ENCODE peak calls at places on chromosomes 6 and 20, in six cellular contexts. U, C, Q, L, S and T are unnamed samples.

GRCh38 chr6:56959938-56960337 is 5.0 kb downstream of the BEND6 start:
- ATAC-seq in Q (no peak), C (no peak), S (no peak), U (peak; percentile 2), L (no peak), T (no peak)

GRCh38 chr6:30914854-30915590 is 984 bp downstream of the VARS2 start:
- ATAC-seq in S (peak; percentile 70), Q (peak; percentile 27), L (peak; percentile 4), U (no peak), C (peak; percentile 4), T (no peak)

GRCh38 chr20:64099880-64100565 is 7.3 kb downstream of the NPBWR2 start:
- ATAC-seq in L (no peak), Q (no peak), S (no peak), C (peak; percentile 76), U (no peak), T (no peak)

GRCh38 chr6:10460096-10460495 is 45.2 kb upstream of the TFAP2A start:
- ATAC-seq in U (no peak), S (no peak), Q (no peak), L (no peak), C (peak; percentile 95), T (no peak)

GRCh38 chr20:63169731-63170130 is 46.2 kb downstream of the YTHDF1 start:
- ATAC-seq in C (no peak), S (no peak), L (peak; percentile 9), U (no peak), Q (no peak), T (no peak)

GRCh38 chr20:57118107-57118769 is 148.2 kb downstream of the BMP7 start:
- ATAC-seq in C (no peak), S (peak; percentile 83), Q (no peak), U (no peak), L (no peak), T (no peak)

GRCh38 chr6:1766663-1767062 is 156.9 kb downstream of the FOXC1 start:
- ATAC-seq in S (no peak), U (no peak), C (no peak), Q (no peak), L (no peak), T (no peak)

GRCh38 chr6:154471609-154472362 is 38.7 kb downstream of the CNKSR3 start:
- ATAC-seq in S (no peak), U (no peak), Q (no peak), C (no peak), L (no peak), T (no peak)

GRCh38 chr20:25361287-25361683 is 29.4 kb downstream of the ABHD12 start:
- ATAC-seq in U (no peak), L (peak; percentile 77), Q (peak; percentile 24), C (no peak), S (no peak), T (no peak)

GRCh38 chr6:35037289-35038038 is 103.7 kb downstream of the TCP11 start:
- ATAC-seq in C (no peak), L (no peak), Q (no peak), U (no peak), S (no peak), T (no peak)

GRCh38 chr6:9412951-9413559 is 977.7 kb upstream of the SLC35B3 start:
- ATAC-seq in Q (peak; percentile 95), L (peak; percentile 76), S (no peak), U (no peak), C (peak; percentile 97), T (no peak)

GRCh38 chr6:138682722-138683521 is 90.6 kb upstream of the CCDC28A start:
- ATAC-seq in Q (no peak), C (no peak), L (no peak), U (peak; percentile 23), S (peak; percentile 75), T (peak; percentile 28)

GRCh38 chr6:99434702-99435530 is 9.8 kb upstream of the PNISR start:
- ATAC-seq in Q (peak; percentile 62), U (peak; percentile 81), C (peak; percentile 92), S (peak; percentile 89), L (peak; percentile 72), T (no peak)

GRCh38 chr6:32933661-32934085 is 7.2 kb downstream of the HLA-DMB start:
- ATAC-seq in U (peak; percentile 86), S (peak; percentile 92), L (peak; percentile 78), C (peak; percentile 70), Q (peak; percentile 65), T (peak; percentile 72)

GRCh38 chr6:33737267-33738026 is 9.3 kb downstream of the IP6K3 start:
- ATAC-seq in L (no peak), Q (no peak), U (no peak), C (no peak), S (no peak), T (no peak)

GRCh38 chr20:41574802-41575389 is 43.3 kb downstream of the CHD6 start:
- ATAC-seq in L (no peak), S (no peak), C (no peak), Q (no peak), U (no peak), T (no peak)

GRCh38 chr6:166772518-166772917 is 145.5 kb upstream of the RPS6KA2 start:
- ATAC-seq in C (peak; percentile 29), U (no peak), S (peak; percentile 50), L (peak; percentile 76), Q (peak; percentile 71), T (no peak)

GRCh38 chr6:15299430-15300131 is 53.7 kb downstream of the JARID2 start:
- ATAC-seq in U (peak; percentile 69), Q (peak; percentile 62), C (peak; percentile 88), L (no peak), S (peak; percentile 86), T (peak; percentile 36)

GRCh38 chr20:34579191-34579661 is 20.7 kb downstream of the MAP1LC3A start:
- ATAC-seq in L (peak; percentile 96), U (peak; percentile 47), Q (peak; percentile 72), C (no peak), S (peak; percentile 46), T (peak; percentile 86)

GRCh38 chr6:132392792-132393191 is 8.5 kb downstream of the MOXD1 start:
- ATAC-seq in U (no peak), C (peak; percentile 27), L (peak; percentile 38), S (no peak), Q (peak; percentile 69), T (no peak)

GRCh38 chr6:121826156-121826810 is 390.8 kb downstream of the GJA1 start:
- ATAC-seq in L (peak; percentile 94), U (peak; percentile 67), C (no peak), S (no peak), Q (no peak), T (no peak)

DNA sequence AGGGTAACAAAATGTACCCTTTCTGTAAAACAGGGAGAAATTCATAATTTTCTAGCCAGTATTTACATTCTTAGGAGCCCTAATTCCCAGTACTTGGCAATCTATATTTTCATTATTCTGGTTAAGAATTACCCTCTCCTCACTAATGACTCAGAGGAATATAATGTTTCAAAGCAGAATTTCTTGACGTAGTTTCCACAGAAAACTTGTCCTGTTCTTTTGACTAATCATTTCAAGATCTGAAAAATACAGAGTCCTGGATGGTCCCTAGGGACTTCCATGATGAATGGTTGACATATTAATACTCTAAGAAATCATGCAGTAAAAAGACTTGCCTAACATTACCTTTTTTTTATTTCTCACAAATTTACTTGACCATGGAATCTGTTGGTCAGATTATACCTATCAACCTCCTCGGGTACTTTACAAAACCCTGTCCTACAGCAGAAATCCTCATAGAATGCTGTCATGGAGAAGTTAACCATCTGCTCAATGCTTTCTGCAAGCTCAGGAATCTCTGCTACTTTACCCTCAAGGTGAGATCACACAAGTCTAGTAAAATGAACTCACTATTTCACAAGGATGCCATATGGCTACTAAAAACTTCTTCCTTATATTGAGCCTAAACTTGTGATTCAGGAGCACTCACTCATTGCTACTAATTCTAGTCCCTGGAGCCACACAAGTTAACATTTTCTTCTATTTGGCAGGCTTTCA is 202.1 kb upstream of the CNR1 start:
- ATAC-seq in L (peak; percentile 54), U (no peak), C (no peak), Q (no peak), S (no peak), T (no peak)
- TF ChIP-seq EP300 in L (no peak), U (no peak), C (no peak), Q (no peak), S (no peak), T (peak; percentile 39)

DNA sequence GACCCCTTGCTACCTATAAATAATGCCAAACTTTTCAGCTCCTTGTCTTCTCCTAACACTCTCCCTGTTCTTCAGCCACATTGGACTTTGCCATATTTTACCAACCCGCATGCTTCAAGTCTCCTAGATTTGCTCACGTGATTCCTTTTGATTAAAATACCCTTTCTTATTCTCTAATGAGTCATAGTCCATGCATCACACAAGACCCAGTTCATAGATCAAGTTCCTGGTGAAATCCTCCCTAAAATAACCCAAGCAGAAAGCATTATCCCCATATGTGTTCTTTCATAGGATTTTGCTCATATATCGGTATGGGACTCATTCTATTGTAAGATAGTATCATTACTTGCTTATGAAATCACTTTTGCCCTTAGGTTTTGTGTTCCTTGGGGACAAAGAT is 108.9 kb upstream of the STXBP5 start:
- ATAC-seq in U (no peak), C (no peak), S (no peak), Q (no peak), L (no peak), T (no peak)
- TF ChIP-seq CTCF in U (no peak), C (no peak), S (no peak), Q (no peak), L (no peak), T (no peak)

DNA sequence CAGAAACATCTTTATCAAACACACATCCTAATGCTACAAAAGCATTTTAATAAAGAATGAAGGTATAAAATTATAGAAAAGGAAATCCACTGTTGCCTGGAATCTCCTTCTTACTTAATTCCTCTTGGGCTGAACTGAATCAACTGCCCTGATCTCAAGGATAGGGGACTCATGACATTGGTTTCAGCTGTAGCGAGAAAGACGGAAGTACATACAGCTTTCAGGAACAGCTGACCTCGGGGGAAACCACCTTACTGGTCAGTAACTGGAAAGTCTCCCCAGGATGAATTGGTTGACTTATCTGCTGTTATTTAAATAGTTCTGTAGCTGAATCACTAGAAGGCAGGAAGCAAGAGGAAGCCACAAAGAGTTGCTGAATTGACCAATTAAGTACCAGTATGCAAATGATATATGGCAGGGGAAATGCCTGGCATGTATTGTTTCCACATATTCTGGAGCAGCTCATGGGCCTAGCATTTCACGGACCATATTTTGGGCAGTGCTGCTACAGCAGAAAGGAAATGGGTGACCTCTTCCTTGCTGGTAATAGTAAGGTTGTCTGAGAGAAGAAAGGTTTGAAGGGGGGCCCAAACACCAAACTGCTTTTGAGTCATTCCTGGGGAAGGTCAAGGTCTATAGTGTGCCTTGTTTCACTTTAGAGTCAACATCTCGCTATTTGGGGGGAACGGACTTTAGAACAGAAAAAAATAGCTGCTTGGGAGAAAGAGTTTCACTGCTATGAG is 43.7 kb upstream of the MAP7 start:
- ATAC-seq in U (peak; percentile 82), S (peak; percentile 66), Q (peak; percentile 31), L (peak; percentile 78), C (peak; percentile 97), T (peak; percentile 44)
- TF ChIP-seq EP300 in U (no peak), S (no peak), Q (no peak), L (no peak), C (no peak), T (no peak)

GRCh38 chr20:4471221-4471620 is 250.5 kb upstream of the PRND start:
- ATAC-seq in U (no peak), Q (no peak), L (no peak), C (no peak), S (no peak), T (no peak)

GRCh38 chr20:4468114-4468513 is 253.6 kb upstream of the PRND start:
- ATAC-seq in U (no peak), Q (no peak), L (no peak), C (no peak), S (no peak), T (no peak)

GRCh38 chr20:4469910-4470309 is 251.8 kb upstream of the PRND start:
- ATAC-seq in S (no peak), Q (no peak), C (no peak), L (no peak), U (no peak), T (no peak)

GRCh38 chr20:4472906-4473305 is 248.8 kb upstream of the PRND start:
- ATAC-seq in S (no peak), U (no peak), Q (no peak), C (no peak), L (no peak), T (no peak)

GRCh38 chr20:4470375-4470774 is 251.3 kb upstream of the PRND start:
- ATAC-seq in S (no peak), C (no peak), L (no peak), U (no peak), Q (no peak), T (no peak)
- TF ChIP-seq CTCF in S (no peak), C (no peak), L (no peak), U (no peak), Q (no peak), T (no peak)